ENCODE peak calls at places on chromosomes 12 and 14, in five cellular contexts. H is BJ, G is right atrium auricular region, I is osteoblast, E is brain microvascular endothelial cell. K is an unnamed sample.
A peak's percentile ranks its signal among the peaks of the same experiment; 100 is the strongest.

GRCh38 chr12:26488339-26488738 is 293.0 kb downstream of the SSPN start:
- DNase-seq in H (no peak), G (no peak), I (peak; percentile 15), E (no peak), K (no peak)

GRCh38 chr12:15220961-15221885 is at the start of gene RERG:
- DNase-seq in H (no peak), G (peak; percentile 84), I (peak; percentile 89), E (peak; percentile 57), K (peak; percentile 35)

GRCh38 chr14:58765375-58765774 is 127.6 kb downstream of the DACT1 start:
- DNase-seq in H (no peak), G (no peak), I (no peak), E (peak; percentile 60), K (no peak)

GRCh38 chr14:62015945-62016344 is 253.7 kb downstream of the SNAPC1 start:
- DNase-seq in H (no peak), G (no peak), I (no peak), E (peak; percentile 63), K (no peak)

GRCh38 chr12:88923631-88924030 is 343.4 kb upstream of the KITLG start:
- DNase-seq in H (no peak), G (no peak), I (no peak), E (no peak), K (no peak)

GRCh38 chr14:99436247-99437180 is 44.1 kb downstream of the SETD3 start:
- DNase-seq in H (no peak), G (no peak), I (no peak), E (peak; percentile 59), K (no peak)

GRCh38 chr12:13000616-13000934 is 510 bp upstream of the HEBP1 start:
- DNase-seq in H (no peak), G (peak; percentile 76), I (peak; percentile 86), E (no peak), K (no peak)

GRCh38 chr14:61653507-61653906 is 41.8 kb upstream of the HIF1A start:
- DNase-seq in H (no peak), G (peak; percentile 63), I (peak; percentile 35), E (peak; percentile 61), K (no peak)

GRCh38 chr12:12518919-12519318 is 43.7 kb downstream of the DUSP16 start:
- DNase-seq in H (no peak), G (no peak), I (no peak), E (no peak), K (no peak)

GRCh38 chr14:93033983-93034670 is 81.6 kb downstream of the ITPK1 start:
- DNase-seq in H (no peak), G (no peak), I (peak; percentile 89), E (no peak), K (no peak)

GRCh38 chr12:18551703-18552102 is 186.1 kb downstream of the PLCZ1 start:
- DNase-seq in H (no peak), G (no peak), I (no peak), E (no peak), K (no peak)

GRCh38 chr14:59271734-59272133 is 83.3 kb downstream of the DAAM1 start:
- DNase-seq in H (no peak), G (no peak), I (no peak), E (no peak), K (no peak)

GRCh38 chr12:132247718-132248438 is 81.5 kb downstream of the GALNT9 start:
- DNase-seq in H (no peak), G (no peak), I (no peak), E (no peak), K (no peak)

GRCh38 chr12:127363392-127363791 is 903.6 kb upstream of the TMEM132C start:
- DNase-seq in H (no peak), G (no peak), I (no peak), E (peak; percentile 31), K (no peak)

GRCh38 chr12:52086366-52086765 is 6.9 kb downstream of the SMIM41 start:
- DNase-seq in H (no peak), G (no peak), I (no peak), E (no peak), K (no peak)

GRCh38 chr12:56836800-56837663 is 73.9 kb downstream of the HSD17B6 start:
- DNase-seq in H (peak; percentile 16), G (no peak), I (peak; percentile 15), E (peak; percentile 70), K (no peak)

GRCh38 chr12:46825526-46826414 is at the start of gene SLC38A4:
- DNase-seq in H (peak; percentile 9), G (no peak), I (peak; percentile 90), E (no peak), K (peak; percentile 2)

GRCh38 chr12:54251667-54252284 is 28.1 kb downstream of the CBX5 start:
- DNase-seq in H (no peak), G (no peak), I (peak; percentile 84), E (peak; percentile 59), K (no peak)

GRCh38 chr12:10175849-10176641 is 2.8 kb upstream of the TMEM52B start:
- DNase-seq in H (no peak), G (no peak), I (no peak), E (no peak), K (no peak)

GRCh38 chr12:109720152-109720855 is 6.7 kb downstream of the FAM222A start:
- DNase-seq in H (no peak), G (no peak), I (peak; percentile 81), E (no peak), K (no peak)

GRCh38 chr12:71216725-71217579 is 59.2 kb upstream of the TSPAN8 start:
- DNase-seq in H (no peak), G (no peak), I (no peak), E (peak; percentile 2), K (no peak)

GRCh38 chr12:98997-99396 is 32.4 kb downstream of the IQSEC3 start:
- DNase-seq in H (no peak), G (no peak), I (no peak), E (no peak), K (no peak)

GRCh38 chr14:34324363-34324795 is 137.7 kb downstream of the SPTSSA start:
- DNase-seq in H (no peak), G (no peak), I (no peak), E (peak; percentile 31), K (no peak)

DNA sequence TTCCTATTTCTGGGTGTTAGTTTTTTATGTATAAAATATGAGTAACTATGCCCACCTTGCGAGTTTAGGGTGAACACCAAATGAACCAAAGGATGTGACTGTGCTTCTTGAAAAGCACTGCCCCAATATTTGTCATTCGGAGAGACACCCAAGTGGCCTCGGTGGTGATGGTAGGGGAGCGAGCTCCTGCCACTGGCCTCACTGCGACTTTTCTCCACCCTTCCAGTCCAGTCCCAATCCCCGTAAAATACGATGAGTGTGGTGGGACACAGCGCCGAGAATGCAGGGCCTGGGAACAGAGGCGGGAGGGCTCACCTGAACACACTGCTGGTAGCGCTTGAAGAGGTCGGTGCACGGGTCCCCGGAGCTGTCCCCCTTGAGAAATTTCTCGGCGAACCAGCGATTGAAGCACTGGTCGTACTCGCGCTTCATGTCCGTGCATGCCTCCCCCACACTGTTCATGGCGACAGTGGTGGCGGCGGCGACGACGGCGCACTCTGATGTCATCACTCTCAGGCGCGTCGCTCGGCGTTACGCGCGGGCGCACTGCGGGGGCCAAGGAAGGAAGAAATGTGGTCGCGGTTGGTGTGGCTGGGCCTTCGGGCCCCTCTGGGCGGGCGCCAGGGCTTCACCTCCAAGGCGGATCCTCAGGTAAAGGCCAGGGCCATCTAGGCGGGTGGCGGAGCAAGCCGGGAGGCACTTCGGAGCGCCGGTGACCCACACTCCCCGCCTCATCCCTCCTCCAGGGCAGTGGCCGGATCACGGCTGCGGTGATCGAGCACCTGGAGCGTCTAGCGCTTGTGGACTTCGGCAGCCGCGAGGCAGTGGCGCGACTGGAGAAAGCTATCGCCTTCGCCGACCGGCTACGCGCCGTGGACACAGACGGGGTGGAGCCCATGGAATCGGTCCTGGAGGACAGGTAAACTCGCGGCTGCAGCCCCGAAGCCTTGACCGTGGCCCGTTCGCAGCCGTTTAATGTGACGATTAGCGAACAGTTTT is at the start of the genes GATC and TRIAP1:
- DNase-seq in H (no peak), G (peak; percentile 83), I (peak; percentile 95), E (peak; percentile 68), K (no peak)
- TF ChIP-seq CTCF in H (no peak), G (no peak), I (no peak), E (no peak), K (no peak)

DNA sequence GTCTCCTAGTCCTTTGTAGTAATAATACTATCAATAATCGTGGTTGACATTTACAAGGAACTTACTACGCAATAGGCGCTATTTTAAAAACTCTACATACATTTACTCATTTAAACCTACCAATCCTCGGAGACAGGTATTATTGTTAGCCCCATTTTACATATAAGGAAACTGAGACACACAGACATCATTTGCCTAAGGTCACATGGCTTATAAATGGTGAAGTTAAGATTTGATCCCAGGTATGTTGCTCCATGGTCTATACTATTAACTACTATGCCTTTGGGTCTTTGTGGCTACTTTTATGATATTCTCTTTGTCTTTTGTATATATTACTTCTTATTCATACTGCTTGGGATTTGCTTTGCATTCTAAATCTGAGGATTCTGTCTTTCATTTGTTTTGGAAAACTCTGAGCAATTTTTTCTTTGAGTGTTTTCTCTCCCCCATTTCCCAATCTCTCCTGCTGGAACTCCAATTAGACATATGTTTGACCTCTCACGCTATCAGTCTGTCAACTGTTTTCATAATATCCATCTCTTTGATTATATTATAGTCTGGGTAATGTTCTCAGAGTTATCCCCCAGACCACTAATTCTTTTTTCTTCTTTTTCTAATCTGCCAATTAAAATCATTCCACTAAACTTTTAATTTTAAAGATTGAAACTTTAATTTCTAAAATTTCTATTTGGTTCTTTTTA is 10.9 kb downstream of the NT5DC3 start:
- DNase-seq in H (no peak), G (no peak), I (no peak), E (no peak), K (no peak)
- H3K36me3 ChIP-seq in H (no peaks in the 10 kb centered on the region), G (no peaks in the 10 kb centered on the region), I (no peaks in the 10 kb centered on the region), E (no peaks in the 10 kb centered on the region), K (no peaks in the 10 kb centered on the region)

DNA sequence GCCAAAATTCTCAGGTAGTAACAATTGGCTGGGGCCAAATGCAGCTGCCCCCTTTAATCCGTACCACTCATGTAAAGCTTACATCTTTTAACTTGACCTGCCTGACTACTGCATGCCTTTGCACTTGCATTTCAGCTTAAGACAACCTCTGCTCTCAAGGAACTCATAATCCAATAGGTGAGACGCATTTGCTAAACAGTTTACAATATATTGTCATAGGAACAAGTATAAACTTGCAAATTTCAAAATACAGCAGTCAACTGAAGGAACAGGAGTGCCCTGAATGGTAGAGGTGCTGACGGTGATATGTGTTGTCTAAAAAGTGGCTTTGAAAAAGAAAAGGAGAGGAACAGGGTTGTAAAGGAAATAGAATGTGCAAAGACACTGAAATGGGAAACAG is 3.6 kb upstream of the BRMS1L start:
- DNase-seq in H (no peak), G (no peak), I (no peak), E (no peak), K (no peak)
- H3K4me3 ChIP-seq in H (no peak overlapping the region), G (no peak overlapping the region), I (no peak overlapping the region), E (no peak overlapping the region), K (no peak overlapping the region)

DNA sequence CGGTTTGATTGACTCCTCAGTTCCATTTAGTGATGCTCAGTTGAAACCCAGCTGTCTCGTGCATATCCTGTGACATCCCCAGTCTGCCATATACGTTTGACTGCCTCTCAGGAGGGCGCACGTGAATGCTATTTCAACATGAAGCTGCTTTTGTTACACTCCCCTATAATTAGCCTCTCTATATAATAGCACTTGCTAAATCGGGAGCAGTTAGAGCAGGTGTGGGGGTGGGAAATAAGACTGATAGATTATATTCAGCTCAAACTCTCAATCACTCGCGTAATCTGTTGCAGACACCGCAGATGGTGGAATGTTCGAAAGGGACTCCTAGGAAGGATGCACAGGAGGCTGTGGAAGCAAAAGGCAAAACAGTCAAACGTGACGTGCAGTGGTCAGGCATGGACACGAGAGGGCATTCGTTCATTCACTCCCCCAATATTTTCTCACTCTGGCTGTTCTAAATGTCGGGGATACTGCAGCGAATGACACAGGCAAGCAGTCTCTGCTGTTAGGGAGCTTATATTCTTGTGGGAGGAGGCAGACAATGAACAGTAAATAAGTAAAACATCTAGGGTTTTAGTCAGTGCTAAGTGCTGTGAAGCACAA is 29.8 kb downstream of the KCNA1 start:
- DNase-seq in H (no peak), G (no peak), I (no peak), E (no peak), K (no peak)
- TF ChIP-seq CTCF in H (peak; percentile 10), G (no peak), I (no peak), E (peak; percentile 3), K (no peak)

K was measured in kidney epithelial cell.